ENCODE peak calls at places on chromosomes 5 and 9, in nine cellular contexts. Q is Panc1, X is SK-N-SH, G is GM12891, J is spleen, L is GM12892, Z is GM23338, A is prostate gland, H is transverse colon. P is an unnamed sample.

GRCh38 chr5:92309336-92309991 is 926.3 kb upstream of the ARRDC3 start:
- DNase-seq in X (peak), G (no peak), H (no peak), J (no peak), Q (peak), A (no peak), L (no peak), Z (peak), P (peak)

GRCh38 chr9:105191508-105192118 is 52.8 kb upstream of the SLC44A1 start:
- DNase-seq in H (no peak), G (no peak), Z (no peak), L (no peak), Q (no peak), J (no peak), A (no peak), X (no peak), P (no peak)

GRCh38 chr9:76687861-76688374 is 76.3 kb upstream of the PCA3 start:
- DNase-seq in G (no peak), Q (no peak), Z (no peak), H (no peak), X (no peak), J (no peak), L (no peak), A (no peak), P (no peak)

GRCh38 chr5:132220476-132220875 is 7.2 kb downstream of the P4HA2 start:
- DNase-seq in J (no peak), Q (no peak), X (no peak), G (no peak), A (no peak), Z (no peak), L (no peak), H (no peak), P (no peak)

GRCh38 chr9:68914751-68915150 is 99.2 kb downstream of the PRKACG start:
- DNase-seq in L (no peak), Z (no peak), A (no peak), H (no peak), G (no peak), J (no peak), Q (no peak), X (no peak), P (no peak)

GRCh38 chr5:127723571-127723970 is 20.4 kb downstream of the CCDC192 start:
- DNase-seq in Z (no peak), A (peak), J (no peak), Q (no peak), G (no peak), L (no peak), X (no peak), H (no peak), P (no peak)

GRCh38 chr5:57683036-57683600 is 200.5 kb upstream of the ACTBL2 start:
- DNase-seq in G (no peak), Z (no peak), J (no peak), L (no peak), A (no peak), Q (no peak), X (no peak), H (no peak), P (no peak)

GRCh38 chr5:76657091-76657490 is 33.9 kb upstream of the F2RL2 start:
- DNase-seq in Q (no peak), X (no peak), L (no peak), J (no peak), G (no peak), A (no peak), Z (no peak), H (no peak), P (no peak)

GRCh38 chr9:78031826-78032598 is 401 bp upstream of the GNAQ start:
- DNase-seq in A (peak), Z (peak), X (peak), Q (no peak), J (peak), H (peak), G (no peak), L (peak), P (no peak)

GRCh38 chr5:59525957-59526356 is 367.6 kb downstream of the PDE4D start:
- DNase-seq in G (no peak), L (no peak), X (no peak), A (no peak), Z (no peak), H (no peak), J (no peak), Q (no peak), P (peak)

GRCh38 chr9:105291422-105291859 is 47.0 kb downstream of the SLC44A1 start:
- DNase-seq in J (no peak), X (no peak), L (no peak), A (no peak), H (no peak), Q (no peak), G (no peak), Z (peak), P (no peak)

GRCh38 chr5:17256839-17257238 is 39.4 kb downstream of the BASP1 start:
- DNase-seq in Q (no peak), X (no peak), Z (no peak), L (no peak), G (no peak), A (no peak), J (no peak), H (no peak), P (no peak)

GRCh38 chr5:173499471-173500212 is 116.8 kb downstream of the BOD1 start:
- DNase-seq in L (no peak), G (no peak), X (no peak), J (no peak), A (no peak), Z (no peak), Q (no peak), H (no peak), P (no peak)

GRCh38 chr5:180084638-180085561 is 13.3 kb upstream of the RNF130 start:
- DNase-seq in Z (peak), X (peak), L (no peak), G (no peak), Q (no peak), H (peak), A (peak), J (no peak), P (no peak)

GRCh38 chr9:20356392-20357206 is 265.7 kb downstream of the MLLT3 start:
- DNase-seq in A (peak), X (peak), L (no peak), Q (peak), Z (peak), H (peak), G (peak), J (no peak), P (peak)

GRCh38 chr5:142110046-142110531 is 1.5 kb downstream of the NDFIP1 start:
- DNase-seq in A (no peak), Z (no peak), X (peak), J (no peak), H (peak), L (peak), G (peak), Q (no peak), P (no peak)

GRCh38 chr5:133890308-133890707 is 78.1 kb downstream of the C5orf15 start:
- DNase-seq in Z (no peak), H (no peak), X (no peak), Q (no peak), L (no peak), J (no peak), A (no peak), G (no peak), P (no peak)

GRCh38 chr5:102241809-102242421 is 54.2 kb downstream of the SLCO4C1 start:
- DNase-seq in G (no peak), X (no peak), J (no peak), L (no peak), Z (peak), A (no peak), H (peak), Q (no peak), P (no peak)

GRCh38 chr9:92381780-92382179 is 22.6 kb downstream of the OGN start:
- DNase-seq in J (no peak), G (no peak), A (no peak), Q (no peak), X (no peak), H (no peak), Z (no peak), L (no peak), P (no peak)

GRCh38 chr9:91489391-91489899 is 65.8 kb upstream of the NFIL3 start:
- DNase-seq in H (no peak), Q (no peak), Z (no peak), A (no peak), J (no peak), X (no peak), L (no peak), G (no peak), P (no peak)

GRCh38 chr9:109907810-109908458 is 127.9 kb downstream of the PALM2AKAP2 start:
- DNase-seq in G (no peak), Q (no peak), H (no peak), L (no peak), X (no peak), J (no peak), Z (no peak), A (no peak), P (no peak)

GRCh38 chr9:72592501-72593403 is 71.3 kb downstream of the TMC1 start:
- DNase-seq in X (peak), A (peak), Z (peak), G (no peak), J (no peak), Q (peak), H (no peak), L (no peak), P (no peak)

GRCh38 chr9:72037571-72037970 is 22.8 kb downstream of the C9orf57 start:
- DNase-seq in G (no peak), J (no peak), L (no peak), Q (no peak), X (no peak), Z (no peak), H (no peak), A (no peak), P (no peak)

GRCh38 chr9:78613006-78613405 is 316.1 kb downstream of the PSAT1 start:
- DNase-seq in J (no peak), G (no peak), Q (no peak), L (no peak), A (no peak), Z (no peak), H (no peak), X (no peak), P (no peak)

GRCh38 chr5:143398053-143398355 is 5.5 kb downstream of the NR3C1 start:
- DNase-seq in H (no peak), L (no peak), J (no peak), Q (no peak), G (no peak), Z (no peak), X (no peak), A (no peak), P (no peak)

GRCh38 chr9:81411961-81412360 is 277.4 kb downstream of the TLE1 start:
- DNase-seq in L (no peak), Z (no peak), X (no peak), H (no peak), Q (no peak), G (no peak), J (no peak), A (no peak), P (no peak)

GRCh38 chr5:54491326-54491725 is 26.2 kb upstream of the SNX18 start:
- DNase-seq in Q (no peak), J (no peak), L (no peak), Z (no peak), G (no peak), H (no peak), X (no peak), A (no peak), P (no peak)

GRCh38 chr9:88502552-88503034 is 32.4 kb upstream of the NXNL2 start:
- DNase-seq in H (no peak), J (peak), Q (no peak), X (no peak), Z (peak), L (no peak), A (no peak), G (no peak), P (no peak)

GRCh38 chr9:134983094-134983493 is 65.4 kb upstream of the FCN1 start:
- DNase-seq in H (no peak), Q (peak), X (no peak), Z (peak), G (peak), J (peak), L (peak), A (no peak), P (no peak)

GRCh38 chr5:159061186-159061796 is 38.4 kb downstream of the EBF1 start:
- DNase-seq in J (no peak), H (no peak), L (no peak), G (no peak), Z (no peak), Q (no peak), X (peak), A (no peak), P (no peak)

GRCh38 chr9:109411818-109412352 is 86.2 kb downstream of the PTPN3 start:
- DNase-seq in J (no peak), G (no peak), X (peak), Z (peak), L (no peak), H (no peak), Q (peak), A (no peak), P (peak)

GRCh38 chr5:141877478-141878185 is 578 bp downstream of the PCDH1 start:
- DNase-seq in J (peak), H (peak), Q (no peak), L (no peak), G (no peak), Z (no peak), A (peak), X (peak), P (no peak)

GRCh38 chr5:116273458-116274242 is 188.8 kb downstream of the COMMD10 start:
- DNase-seq in H (no peak), J (no peak), L (no peak), Z (no peak), G (no peak), Q (no peak), A (no peak), X (no peak), P (no peak)

GRCh38 chr5:14946813-14947640 is 75.4 kb upstream of the ANKH start:
- DNase-seq in Q (no peak), G (no peak), J (no peak), X (peak), A (peak), Z (peak), L (no peak), H (peak), P (no peak)

DNA sequence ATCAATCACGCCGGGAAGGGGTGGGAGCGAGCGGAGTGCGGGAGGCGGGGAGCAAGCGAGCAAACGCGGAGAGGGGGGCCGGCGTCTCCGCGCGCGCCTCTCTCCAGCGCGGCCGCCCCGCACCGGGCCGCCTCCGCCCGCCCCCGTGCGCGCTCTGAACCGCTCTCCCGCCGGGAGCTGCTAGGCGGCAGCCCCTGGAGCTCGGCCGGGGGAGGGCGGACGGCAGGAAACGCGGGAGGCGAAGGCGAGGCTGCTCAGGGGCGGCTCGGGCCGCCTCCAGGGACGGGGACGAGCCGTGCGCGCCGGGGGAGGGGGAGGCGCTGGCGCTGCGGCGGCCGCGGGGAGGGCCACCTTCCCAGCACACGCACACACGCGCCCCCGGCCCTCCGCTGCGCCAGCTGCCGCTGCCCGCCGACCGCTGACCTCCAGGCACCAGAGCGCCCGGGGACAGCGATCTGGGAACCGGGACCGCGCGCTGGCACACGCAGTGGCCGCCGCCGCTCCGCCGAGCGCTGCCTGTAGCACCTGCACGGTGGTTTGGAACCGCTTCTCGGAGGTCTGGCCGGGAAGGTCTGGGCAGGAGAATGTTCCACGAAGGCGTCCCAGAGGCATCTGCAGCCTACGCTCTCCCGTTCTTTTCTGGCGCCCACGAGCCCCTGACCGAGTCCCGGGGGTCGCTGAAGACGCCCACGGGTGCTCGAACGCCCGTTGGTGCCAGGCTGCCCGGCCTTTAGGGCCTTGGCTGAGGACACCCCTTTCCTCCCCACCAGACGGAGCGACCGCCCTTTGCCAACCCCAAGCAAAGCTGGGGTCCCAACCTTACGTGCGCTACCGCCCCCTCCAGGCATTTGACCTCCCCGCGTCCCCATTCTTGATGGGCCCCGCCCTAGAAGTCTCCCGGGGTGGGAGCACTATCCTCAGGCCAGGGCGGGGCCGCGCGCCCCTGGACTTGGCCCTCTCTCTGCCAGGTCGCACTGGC is at the start of gene GABBR2:
- DNase-seq in L (no peak), Q (no peak), X (peak), J (no peak), H (no peak), Z (peak), G (no peak), A (no peak), P (no peak)
- TF ChIP-seq POLR2AphosphoS5 in L (no peak), Q (no peak), X (no peak), J (no peak), H (no peak), Z (no peak), G (no peak), A (no peak), P (no peak)

DNA sequence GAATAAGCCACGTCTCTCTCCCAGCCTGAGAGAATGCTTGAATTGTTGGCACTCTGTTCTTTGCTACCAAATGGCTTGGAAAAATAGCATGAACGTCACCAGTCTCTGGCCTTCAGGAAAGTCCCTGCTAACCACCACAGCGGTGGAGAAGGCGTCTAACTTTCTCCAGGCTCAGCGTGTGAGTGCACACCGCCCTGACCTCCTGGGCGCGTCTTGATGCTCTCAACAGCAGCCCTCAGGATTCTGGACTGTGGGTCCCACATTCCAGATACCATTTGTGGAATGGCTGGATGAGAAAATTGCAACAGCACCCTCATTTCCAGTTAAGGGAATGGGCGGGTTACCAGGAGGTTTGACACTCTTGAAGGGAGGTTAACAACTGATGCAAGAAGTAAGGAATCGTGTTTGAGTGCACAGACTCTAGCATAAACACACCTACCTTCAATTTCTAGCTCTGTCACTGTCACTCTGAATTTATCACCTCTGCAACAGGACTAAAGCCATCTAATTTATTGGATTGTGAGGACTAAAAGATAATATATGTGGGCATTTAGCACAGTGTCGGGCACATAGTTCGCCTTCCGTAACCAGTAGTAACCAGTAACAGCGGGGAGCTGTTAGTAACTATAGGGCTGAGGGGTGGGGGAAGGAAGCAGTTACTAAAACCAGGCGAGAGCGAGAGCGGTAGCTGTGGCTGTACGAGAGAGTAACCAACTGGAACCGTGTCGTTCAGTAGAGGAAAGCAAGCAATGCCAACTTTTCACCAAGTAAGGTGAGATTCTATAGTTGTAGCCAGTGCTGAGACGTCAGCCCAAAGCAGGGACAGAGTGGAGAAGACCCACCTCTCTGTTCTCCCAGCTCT is 807 bp upstream of the PLGRKT start:
- DNase-seq in H (peak), A (no peak), Q (no peak), G (no peak), X (no peak), Z (no peak), L (no peak), J (peak), P (no peak)
- TF ChIP-seq POLR2AphosphoS5 in H (no peak), A (no peak), Q (no peak), G (peak), X (no peak), Z (no peak), L (peak), J (no peak), P (no peak)

GRCh38 chr5:74865799-74866652 is at the start of gene FAM169A:
- DNase-seq in H (peak), G (peak), Q (no peak), X (peak), J (peak), L (no peak), Z (peak), A (peak), P (no peak)
- TF ChIP-seq POLR2AphosphoS5 in H (no peak), G (no peak), Q (no peak), X (no peak), J (peak), L (no peak), Z (peak), A (no peak), P (no peak)

GRCh38 chr5:171483453-171484177 is 64.2 kb downstream of the FGF18 start:
- DNase-seq in L (no peak), Z (no peak), H (peak), J (no peak), A (no peak), G (no peak), X (peak), Q (no peak), P (no peak)
- TF ChIP-seq POLR2AphosphoS5 in L (no peak), Z (no peak), H (no peak), J (no peak), A (peak), G (no peak), X (no peak), Q (no peak), P (no peak)

GRCh38 chr5:150486402-150487198 is 21.3 kb upstream of the NDST1 start:
- DNase-seq in J (peak), A (peak), G (peak), H (peak), Z (peak), L (peak), Q (no peak), X (peak), P (no peak)
- TF ChIP-seq POLR2AphosphoS5 in J (peak), A (peak), G (no peak), H (no peak), Z (no peak), L (no peak), Q (peak), X (no peak), P (no peak)

DNA sequence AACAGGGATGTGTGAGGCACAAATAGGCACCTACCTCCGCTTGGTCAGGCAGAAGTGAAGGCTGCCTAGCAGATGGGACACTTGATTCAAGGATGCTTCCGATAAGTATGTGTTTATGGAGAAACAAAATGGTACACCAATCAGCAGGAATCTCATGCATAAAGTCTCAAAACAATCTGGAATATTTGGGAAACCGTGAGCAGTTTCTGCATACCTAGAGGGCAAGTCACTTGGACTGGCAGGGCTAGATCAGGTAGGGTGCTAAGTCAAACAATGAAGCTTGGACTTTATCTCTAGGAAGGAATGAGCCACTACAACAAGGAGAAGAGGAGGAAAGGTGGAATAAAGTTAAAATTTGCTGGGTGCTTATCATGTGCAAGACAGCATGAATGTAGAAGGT is 5.5 kb downstream of the EPB41L4A start:
- DNase-seq in Z (no peak), H (no peak), J (no peak), A (no peak), G (no peak), X (no peak), L (no peak), Q (no peak), P (no peak)
- TF ChIP-seq POLR2AphosphoS5 in Z (no peak), H (no peak), J (no peak), A (no peak), G (no peak), X (no peak), L (no peak), Q (no peak), P (no peak)